ENCODE peak calls at places on chromosomes 12 and 14, in five cellular contexts. R, L, I, B and W are unnamed samples.

GRCh38 chr12:127729381-127729780 is 537.6 kb upstream of the TMEM132C start:
- DNase-seq in L (no peak), R (no peak), I (no peak), B (no peak), W (no peak)

GRCh38 chr12:11827096-11827841 is 177.8 kb downstream of the ETV6 start:
- DNase-seq in B (peak; percentile 38), I (no peak), R (no peak), L (no peak), W (peak; percentile 83)

GRCh38 chr12:94710933-94711332 is 60.6 kb upstream of the TMCC3 start:
- DNase-seq in I (peak; percentile 69), L (no peak), B (no peak), R (no peak), W (no peak)

GRCh38 chr12:114694436-114695304 is 10.7 kb upstream of the TBX3 start:
- DNase-seq in B (no peak), R (no peak), L (no peak), I (no peak), W (no peak)

GRCh38 chr12:114774181-114774580 is 90.2 kb upstream of the TBX3 start:
- DNase-seq in B (no peak), I (no peak), L (no peak), R (no peak), W (no peak)

GRCh38 chr12:48060474-48060873 is 45.4 kb downstream of the SENP1 start:
- DNase-seq in I (no peak), R (no peak), L (no peak), B (no peak), W (no peak)

GRCh38 chr14:104394606-104394910 is 185.0 kb upstream of the C14orf180 start:
- DNase-seq in I (no peak), R (no peak), B (no peak), L (no peak), W (no peak)

GRCh38 chr14:103685276-103686211 is 29.7 kb downstream of the XRCC3 start:
- DNase-seq in L (no peak), I (no peak), B (no peak), R (no peak), W (no peak)

GRCh38 chr14:63717704-63718103 is 10.2 kb downstream of the SGPP1 start:
- DNase-seq in R (no peak), I (no peak), B (no peak), L (no peak), W (no peak)

GRCh38 chr12:32261638-32262037 is 137.7 kb upstream of the FGD4 start:
- DNase-seq in L (no peak), B (no peak), I (no peak), R (no peak), W (no peak)

GRCh38 chr14:94143239-94143638 is 13.8 kb upstream of the IFI27L2 start:
- DNase-seq in L (no peak), R (no peak), B (peak; percentile 20), I (no peak), W (no peak)

GRCh38 chr14:53152627-53152908 is 555 bp downstream of the DDHD1 start:
- DNase-seq in I (no peak), B (no peak), R (no peak), L (no peak), W (no peak)

GRCh38 chr12:14396071-14396470 is 30.6 kb downstream of the ATF7IP start:
- DNase-seq in I (no peak), R (no peak), L (no peak), B (no peak), W (no peak)

GRCh38 chr12:45907955-45908354 is 82.4 kb downstream of the SCAF11 start:
- DNase-seq in B (no peak), L (no peak), R (no peak), I (no peak), W (no peak)

GRCh38 chr14:57699947-57700346 is 165.9 kb downstream of the SLC35F4 start:
- DNase-seq in L (no peak), B (no peak), I (no peak), R (no peak), W (no peak)

GRCh38 chr12:32659908-32660440 is 19.1 kb upstream of the DNM1L start:
- DNase-seq in I (peak; percentile 26), B (no peak), R (no peak), L (no peak), W (no peak)

GRCh38 chr14:101626331-101626730 is 65.0 kb downstream of the DIO3 start:
- DNase-seq in L (no peak), B (no peak), I (no peak), R (no peak), W (no peak)

GRCh38 chr12:89919241-89919906 is 210.7 kb upstream of the ATP2B1 start:
- DNase-seq in R (no peak), B (no peak), I (no peak), L (no peak), W (no peak)

GRCh38 chr12:28622416-28622815 is 432.2 kb downstream of the CCDC91 start:
- DNase-seq in L (no peak), I (no peak), R (peak; percentile 5), B (no peak), W (no peak)

GRCh38 chr12:46370792-46371717 is 1.5 kb downstream of the SLC38A2 start:
- DNase-seq in I (peak; percentile 92), R (peak; percentile 70), B (peak; percentile 94), L (peak; percentile 94), W (peak; percentile 86)

GRCh38 chr12:107145397-107145796 is 52.0 kb upstream of the CRY1 start:
- DNase-seq in L (no peak), R (no peak), B (no peak), I (no peak), W (no peak)

GRCh38 chr14:64438181-64438839 is 27.0 kb upstream of the AKAP5 start:
- DNase-seq in I (no peak), B (no peak), R (peak; percentile 45), L (no peak), W (no peak)

GRCh38 chr14:23430733-23431105 is 4.7 kb downstream of the MYH7 start:
- DNase-seq in I (no peak), L (no peak), R (no peak), B (no peak), W (no peak)

GRCh38 chr14:23105348-23105824 is 597 bp upstream of the CIROP start:
- DNase-seq in B (no peak), L (no peak), I (no peak), R (no peak), W (no peak)

GRCh38 chr14:32414808-32415255 is 85.7 kb downstream of the AKAP6 start:
- DNase-seq in B (no peak), I (no peak), L (no peak), R (no peak), W (no peak)

GRCh38 chr14:48350971-48351370 is 675.6 kb upstream of the MDGA2 start:
- DNase-seq in I (no peak), R (no peak), L (no peak), B (no peak), W (no peak)

GRCh38 chr12:110532644-110533043 is 30.5 kb downstream of the RAD9B start:
- DNase-seq in R (no peak), B (no peak), L (no peak), I (no peak), W (no peak)

GRCh38 chr12:52390739-52391617 is 5.5 kb upstream of the KRT84 start:
- DNase-seq in R (no peak), B (peak; percentile 37), L (no peak), I (peak; percentile 46), W (no peak)

GRCh38 chr12:78928200-78929074 is 63.9 kb downstream of the SYT1 start:
- DNase-seq in I (no peak), L (no peak), B (no peak), R (no peak), W (no peak)

GRCh38 chr14:71739273-71739990 is 192.8 kb upstream of the RGS6 start:
- DNase-seq in R (no peak), L (no peak), I (peak; percentile 69), B (no peak), W (no peak)
- TF ChIP-seq CTCF in R (no peak), L (no peak), I (no peak), B (no peak), W (no peak)

GRCh38 chr14:97902630-97903029 is 1105.4 kb downstream of the VRK1 start:
- DNase-seq in B (no peak), R (no peak), I (no peak), L (no peak), W (no peak)
- TF ChIP-seq CTCF in B (no peak), R (no peak), I (no peak), L (no peak), W (no peak)

DNA sequence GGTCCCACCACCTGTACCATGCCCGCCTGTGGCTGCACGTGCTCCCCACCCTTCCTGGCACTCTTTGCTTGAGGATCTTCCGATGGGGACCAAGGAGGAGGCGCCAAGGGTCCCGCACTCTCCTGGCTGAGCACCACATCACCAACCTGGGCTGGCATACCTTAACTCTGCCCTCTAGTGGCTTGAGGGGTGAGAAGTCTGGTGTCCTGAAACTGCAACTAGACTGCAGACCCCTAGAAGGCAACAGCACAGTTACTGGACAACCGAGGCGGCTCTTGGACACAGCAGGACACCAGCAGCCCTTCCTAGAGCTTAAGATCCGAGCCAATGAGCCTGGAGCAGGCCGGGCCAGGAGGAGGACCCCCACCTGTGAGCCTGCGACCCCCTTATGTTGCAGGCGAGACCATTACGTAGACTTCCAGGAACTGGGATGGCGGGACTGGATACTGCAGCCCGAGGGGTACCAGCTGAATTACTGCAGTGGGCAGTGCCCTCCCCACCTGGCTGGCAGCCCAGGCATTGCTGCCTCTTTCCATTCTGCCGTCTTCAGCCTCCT is 1.1 kb downstream of the INHBE start:
- DNase-seq in L (peak; percentile 36), B (peak; percentile 59), R (no peak), I (peak; percentile 57), W (no peak)
- TF ChIP-seq CTCF in L (no peak), B (peak; percentile 58), R (peak; percentile 52), I (peak; percentile 34), W (peak; percentile 67)

GRCh38 chr12:122437656-122438121 is 15.2 kb upstream of the CLIP1 start:
- DNase-seq in B (no peak), R (no peak), L (no peak), I (peak; percentile 24), W (no peak)
- TF ChIP-seq CTCF in B (no peak), R (no peak), L (no peak), I (no peak), W (no peak)

DNA sequence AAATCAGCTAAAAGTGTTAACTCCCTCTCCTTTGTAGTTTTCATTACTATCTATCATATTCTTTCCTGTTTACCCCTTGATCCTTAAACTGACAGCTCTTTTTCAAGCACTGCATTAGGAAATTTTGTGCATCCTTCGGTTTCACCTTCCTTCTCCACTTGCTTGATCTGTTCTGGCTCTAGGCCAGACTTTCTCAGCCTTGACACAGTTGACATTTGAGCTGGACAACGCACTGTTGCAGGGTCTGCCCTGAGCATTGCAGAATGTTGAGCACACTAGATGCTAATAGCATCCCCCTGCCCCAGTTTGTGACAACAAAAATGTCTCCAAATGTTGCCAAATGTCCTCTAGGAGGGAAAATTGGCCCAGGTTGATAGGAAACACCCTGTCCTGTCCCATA is 75.4 kb upstream of the KCNJ8 start:
- DNase-seq in L (no peak), I (no peak), B (peak; percentile 1), R (no peak), W (no peak)
- TF ChIP-seq CTCF in L (no peak), I (no peak), B (no peak), R (no peak), W (no peak)